ENCODE peak calls at places on chromosomes 4 and X, in six cellular contexts. One of them, this sample, is unnamed.
A peak's percentile ranks its signal among the peaks of the same experiment; 100 is the strongest.

GRCh38 chrX:130084651-130085237 is 25.6 kb downstream of the ELF4 start:
- DNase-seq in progenitor cell of endocrine pancreas: no peak
- DNase-seq in gastrocnemius medialis: no peak
- DNase-seq in PC-3: no peak
- DNase-seq in mucosa of descending colon: peak; percentile 19
- DNase-seq in endothelial cell: no peak
- DNase-seq in this sample: no peak

GRCh38 chrX:53340852-53341645 is 59.7 kb upstream of the IQSEC2 start:
- DNase-seq in progenitor cell of endocrine pancreas: no peak
- DNase-seq in gastrocnemius medialis: no peak
- DNase-seq in PC-3: no peak
- DNase-seq in mucosa of descending colon: no peak
- DNase-seq in endothelial cell: no peak
- DNase-seq in this sample: no peak

GRCh38 chrX:91066104-91066503 is 368.5 kb upstream of the PABPC5 start:
- DNase-seq in progenitor cell of endocrine pancreas: no peak
- DNase-seq in gastrocnemius medialis: no peak
- DNase-seq in PC-3: no peak
- DNase-seq in mucosa of descending colon: no peak
- DNase-seq in endothelial cell: no peak
- DNase-seq in this sample: no peak

GRCh38 chrX:16484338-16484737 is 165.6 kb upstream of the S100G start:
- DNase-seq in progenitor cell of endocrine pancreas: no peak
- DNase-seq in gastrocnemius medialis: no peak
- DNase-seq in PC-3: peak; percentile 95
- DNase-seq in mucosa of descending colon: no peak
- DNase-seq in endothelial cell: no peak
- DNase-seq in this sample: no peak

GRCh38 chr4:182105416-182105815 is 137.8 kb upstream of the TENM3 start:
- DNase-seq in progenitor cell of endocrine pancreas: no peak
- DNase-seq in gastrocnemius medialis: no peak
- DNase-seq in PC-3: no peak
- DNase-seq in mucosa of descending colon: no peak
- DNase-seq in endothelial cell: no peak
- DNase-seq in this sample: no peak

GRCh38 chr4:6009452-6009851 is 8.8 kb downstream of the C4orf50 start:
- DNase-seq in progenitor cell of endocrine pancreas: no peak
- DNase-seq in gastrocnemius medialis: no peak
- DNase-seq in PC-3: no peak
- DNase-seq in mucosa of descending colon: no peak
- DNase-seq in endothelial cell: no peak
- DNase-seq in this sample: no peak

GRCh38 chr4:38128478-38129451 is 168.6 kb downstream of the PTTG2 start:
- DNase-seq in progenitor cell of endocrine pancreas: no peak
- DNase-seq in gastrocnemius medialis: no peak
- DNase-seq in PC-3: peak; percentile 21
- DNase-seq in mucosa of descending colon: peak; percentile 63
- DNase-seq in endothelial cell: no peak
- DNase-seq in this sample: no peak

GRCh38 chrX:136779346-136779781 is 1.4 kb downstream of the ARHGEF6 start:
- DNase-seq in progenitor cell of endocrine pancreas: no peak
- DNase-seq in gastrocnemius medialis: no peak
- DNase-seq in PC-3: no peak
- DNase-seq in mucosa of descending colon: no peak
- DNase-seq in endothelial cell: no peak
- DNase-seq in this sample: no peak

GRCh38 chrX:153410888-153411254 is 401 bp upstream of the ZFP92 start:
- DNase-seq in progenitor cell of endocrine pancreas: no peak
- DNase-seq in gastrocnemius medialis: no peak
- DNase-seq in PC-3: no peak
- DNase-seq in mucosa of descending colon: no peak
- DNase-seq in endothelial cell: no peak
- DNase-seq in this sample: no peak

GRCh38 chr4:14566518-14566917 is 435.8 kb upstream of the CPEB2 start:
- DNase-seq in progenitor cell of endocrine pancreas: no peak
- DNase-seq in gastrocnemius medialis: no peak
- DNase-seq in PC-3: peak; percentile 54
- DNase-seq in mucosa of descending colon: no peak
- DNase-seq in endothelial cell: no peak
- DNase-seq in this sample: no peak

GRCh38 chrX:41116948-41117347 is 31.7 kb downstream of the USP9X start:
- DNase-seq in progenitor cell of endocrine pancreas: no peak
- DNase-seq in gastrocnemius medialis: no peak
- DNase-seq in PC-3: peak; percentile 4
- DNase-seq in mucosa of descending colon: no peak
- DNase-seq in endothelial cell: no peak
- DNase-seq in this sample: no peak

GRCh38 chr4:152522245-152522644 is 13.6 kb downstream of the FBXW7 start:
- DNase-seq in progenitor cell of endocrine pancreas: no peak
- DNase-seq in gastrocnemius medialis: no peak
- DNase-seq in PC-3: no peak
- DNase-seq in mucosa of descending colon: no peak
- DNase-seq in endothelial cell: no peak
- DNase-seq in this sample: no peak

GRCh38 chrX:116232833-116233232 is 62.3 kb downstream of the AGTR2 start:
- DNase-seq in progenitor cell of endocrine pancreas: no peak
- DNase-seq in gastrocnemius medialis: no peak
- DNase-seq in PC-3: peak; percentile 85
- DNase-seq in mucosa of descending colon: no peak
- DNase-seq in endothelial cell: no peak
- DNase-seq in this sample: no peak

GRCh38 chr4:186116698-186117097 is 12.2 kb downstream of the FAM149A start:
- DNase-seq in progenitor cell of endocrine pancreas: no peak
- DNase-seq in gastrocnemius medialis: no peak
- DNase-seq in PC-3: no peak
- DNase-seq in mucosa of descending colon: no peak
- DNase-seq in endothelial cell: no peak
- DNase-seq in this sample: no peak

GRCh38 chr4:108107729-108108382 is 60.9 kb downstream of the LEF1 start:
- DNase-seq in progenitor cell of endocrine pancreas: no peak
- DNase-seq in gastrocnemius medialis: no peak
- DNase-seq in PC-3: no peak
- DNase-seq in mucosa of descending colon: no peak
- DNase-seq in endothelial cell: no peak
- DNase-seq in this sample: no peak

GRCh38 chrX:149470960-149471359 is 34.1 kb downstream of the IDS start:
- DNase-seq in progenitor cell of endocrine pancreas: peak; percentile 70
- DNase-seq in gastrocnemius medialis: peak; percentile 25
- DNase-seq in PC-3: peak; percentile 85
- DNase-seq in mucosa of descending colon: peak; percentile 83
- DNase-seq in endothelial cell: peak; percentile 79
- DNase-seq in this sample: peak; percentile 83

GRCh38 chr4:82201805-82202636 is 171.8 kb downstream of the HNRNPD start:
- DNase-seq in progenitor cell of endocrine pancreas: peak; percentile 21
- DNase-seq in gastrocnemius medialis: no peak
- DNase-seq in PC-3: peak; percentile 57
- DNase-seq in mucosa of descending colon: no peak
- DNase-seq in endothelial cell: peak; percentile 68
- DNase-seq in this sample: peak; percentile 71

GRCh38 chr4:120008075-120008474 is 58.6 kb downstream of the MAD2L1 start:
- DNase-seq in progenitor cell of endocrine pancreas: no peak
- DNase-seq in gastrocnemius medialis: no peak
- DNase-seq in PC-3: no peak
- DNase-seq in mucosa of descending colon: no peak
- DNase-seq in endothelial cell: no peak
- DNase-seq in this sample: no peak

GRCh38 chrX:552496-552895 is 78.1 kb upstream of the SHOX start:
- DNase-seq in progenitor cell of endocrine pancreas: no peak
- DNase-seq in gastrocnemius medialis: no peak
- DNase-seq in PC-3: no peak
- DNase-seq in mucosa of descending colon: no peak
- DNase-seq in endothelial cell: no peak
- DNase-seq in this sample: no peak

GRCh38 chr4:32142075-32142474 is 1421.9 kb downstream of the PCDH7 start:
- DNase-seq in progenitor cell of endocrine pancreas: no peak
- DNase-seq in gastrocnemius medialis: no peak
- DNase-seq in PC-3: no peak
- DNase-seq in mucosa of descending colon: no peak
- DNase-seq in endothelial cell: no peak
- DNase-seq in this sample: no peak

GRCh38 chr4:32140636-32141035 is 1420.5 kb downstream of the PCDH7 start:
- DNase-seq in progenitor cell of endocrine pancreas: no peak
- DNase-seq in gastrocnemius medialis: no peak
- DNase-seq in PC-3: peak; percentile 85
- DNase-seq in mucosa of descending colon: no peak
- DNase-seq in endothelial cell: no peak
- DNase-seq in this sample: no peak

GRCh38 chr4:32148120-32148666 is 1428.0 kb downstream of the PCDH7 start:
- DNase-seq in progenitor cell of endocrine pancreas: no peak
- DNase-seq in gastrocnemius medialis: no peak
- DNase-seq in PC-3: no peak
- DNase-seq in mucosa of descending colon: no peak
- DNase-seq in endothelial cell: no peak
- DNase-seq in this sample: no peak

GRCh38 chr4:32147446-32148064 is 1427.4 kb downstream of the PCDH7 start:
- DNase-seq in progenitor cell of endocrine pancreas: no peak
- DNase-seq in gastrocnemius medialis: no peak
- DNase-seq in PC-3: no peak
- DNase-seq in mucosa of descending colon: no peak
- DNase-seq in endothelial cell: no peak
- DNase-seq in this sample: no peak

GRCh38 chr4:32145987-32146386 is 1425.8 kb downstream of the PCDH7 start:
- DNase-seq in progenitor cell of endocrine pancreas: no peak
- DNase-seq in gastrocnemius medialis: no peak
- DNase-seq in PC-3: no peak
- DNase-seq in mucosa of descending colon: no peak
- DNase-seq in endothelial cell: peak; percentile 10
- DNase-seq in this sample: no peak
- TF ChIP-seq CTCF in progenitor cell of endocrine pancreas: peak; percentile 16
- TF ChIP-seq CTCF in gastrocnemius medialis: no peak
- TF ChIP-seq CTCF in PC-3: no peak
- TF ChIP-seq CTCF in mucosa of descending colon: no peak
- TF ChIP-seq CTCF in endothelial cell: no peak
- TF ChIP-seq CTCF in this sample: no peak

DNA sequence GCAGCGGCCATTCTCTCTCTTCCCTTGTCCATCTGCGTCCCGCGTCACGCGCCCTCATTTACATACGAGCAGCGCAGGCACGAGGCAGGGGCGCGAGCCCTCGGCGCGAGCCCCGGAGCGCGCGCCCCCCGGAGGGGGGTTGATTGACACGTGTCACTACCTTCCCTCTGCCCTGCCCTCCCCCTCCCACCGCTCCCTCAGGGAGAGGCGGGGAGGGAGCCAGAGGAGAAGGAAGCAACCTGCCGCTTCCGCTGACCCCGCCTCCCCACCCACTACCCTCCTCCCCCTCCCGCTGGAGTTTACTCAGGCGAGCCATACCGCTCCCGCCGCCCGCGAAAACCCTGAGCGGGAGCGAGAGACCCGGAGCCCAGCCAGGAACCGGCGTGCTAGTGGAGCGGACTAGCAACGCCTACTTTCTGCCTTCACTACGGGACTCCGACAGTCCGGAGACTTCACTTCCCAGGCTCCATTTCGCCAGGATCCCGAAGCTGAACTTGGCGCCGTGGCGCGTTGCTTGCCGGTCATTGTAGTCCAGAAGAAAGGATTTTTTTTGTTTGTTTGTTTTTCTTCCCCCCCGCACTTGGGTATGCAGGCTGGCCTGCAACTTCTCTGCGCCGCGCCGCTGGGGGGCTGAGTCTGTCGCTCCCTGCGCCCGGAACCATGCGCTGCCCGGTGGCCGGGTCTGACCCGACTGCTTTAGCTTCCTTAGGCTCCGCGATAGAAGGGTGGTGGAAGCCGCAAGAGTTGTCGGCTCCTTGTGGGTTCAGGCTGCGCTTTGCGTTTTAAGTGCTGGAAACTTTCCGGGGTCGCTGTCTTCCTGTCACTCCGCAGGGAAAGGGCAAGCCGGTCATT is at the start of gene LCORL:
- DNase-seq in progenitor cell of endocrine pancreas: peak; percentile 89
- DNase-seq in gastrocnemius medialis: peak; percentile 91
- DNase-seq in PC-3: peak; percentile 91
- DNase-seq in mucosa of descending colon: peak; percentile 95
- DNase-seq in endothelial cell: peak; percentile 89
- DNase-seq in this sample: peak; percentile 93
- TF ChIP-seq CTCF in progenitor cell of endocrine pancreas: peak; percentile 24
- TF ChIP-seq CTCF in gastrocnemius medialis: peak; percentile 38
- TF ChIP-seq CTCF in PC-3: no peak
- TF ChIP-seq CTCF in mucosa of descending colon: no peak
- TF ChIP-seq CTCF in endothelial cell: no peak
- TF ChIP-seq CTCF in this sample: no peak

GRCh38 chr4:54233128-54233696 is 4.1 kb downstream of the PDGFRA start:
- DNase-seq in progenitor cell of endocrine pancreas: peak; percentile 84
- DNase-seq in gastrocnemius medialis: peak; percentile 56
- DNase-seq in PC-3: peak; percentile 93
- DNase-seq in mucosa of descending colon: peak; percentile 88
- DNase-seq in endothelial cell: peak; percentile 96
- DNase-seq in this sample: peak; percentile 97

GRCh38 chr4:54231419-54232150 is 2.5 kb downstream of the PDGFRA start:
- DNase-seq in progenitor cell of endocrine pancreas: peak; percentile 35
- DNase-seq in gastrocnemius medialis: no peak
- DNase-seq in PC-3: no peak
- DNase-seq in mucosa of descending colon: peak; percentile 37
- DNase-seq in endothelial cell: peak; percentile 39
- DNase-seq in this sample: peak; percentile 40

GRCh38 chr4:54232151-54232688 is 3.1 kb downstream of the PDGFRA start:
- DNase-seq in progenitor cell of endocrine pancreas: no peak
- DNase-seq in gastrocnemius medialis: no peak
- DNase-seq in PC-3: no peak
- DNase-seq in mucosa of descending colon: no peak
- DNase-seq in endothelial cell: no peak
- DNase-seq in this sample: no peak

GRCh38 chr4:54233697-54234496 is 4.8 kb downstream of the PDGFRA start:
- DNase-seq in progenitor cell of endocrine pancreas: peak; percentile 71
- DNase-seq in gastrocnemius medialis: peak; percentile 49
- DNase-seq in PC-3: peak; percentile 92
- DNase-seq in mucosa of descending colon: peak; percentile 70
- DNase-seq in endothelial cell: peak; percentile 74
- DNase-seq in this sample: peak; percentile 84

DNA sequence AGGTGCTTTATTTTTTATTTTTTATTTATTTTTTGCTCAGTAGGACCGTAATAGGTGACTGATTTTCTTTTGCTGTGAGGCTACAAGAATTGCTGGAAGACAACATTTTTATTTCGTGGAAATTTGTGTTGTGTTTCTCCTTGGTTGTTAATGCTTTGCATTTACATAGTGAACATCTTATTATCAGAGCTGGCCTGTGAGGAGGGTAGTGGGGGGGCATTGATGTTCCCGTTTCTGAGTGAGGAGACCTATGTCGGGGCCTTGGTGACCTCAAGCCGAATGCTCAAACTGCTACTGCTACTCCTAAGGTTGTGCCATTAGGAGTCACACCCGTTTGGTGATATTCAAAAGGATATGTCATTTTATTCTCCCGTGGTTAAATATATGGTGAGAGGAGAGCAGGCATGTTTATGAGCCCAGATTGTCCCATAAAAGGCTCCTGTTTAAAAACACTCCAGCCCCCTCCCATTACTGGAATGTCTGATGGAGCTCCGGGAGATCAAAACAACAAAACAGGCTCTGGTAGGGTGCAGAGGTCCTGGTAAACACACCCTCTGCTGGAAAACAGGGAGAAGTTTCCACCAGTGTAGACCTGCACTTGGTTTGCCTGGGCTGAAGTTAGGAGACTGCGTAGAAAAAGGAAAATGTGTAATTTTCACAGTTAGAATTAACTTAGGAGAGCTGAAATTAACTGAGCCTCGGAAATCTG is 5.6 kb downstream of the PDGFRA start:
- DNase-seq in progenitor cell of endocrine pancreas: no peak
- DNase-seq in gastrocnemius medialis: no peak
- DNase-seq in PC-3: no peak
- DNase-seq in mucosa of descending colon: no peak
- DNase-seq in endothelial cell: no peak
- DNase-seq in this sample: no peak
- TF ChIP-seq CTCF in progenitor cell of endocrine pancreas: no peak
- TF ChIP-seq CTCF in gastrocnemius medialis: no peak
- TF ChIP-seq CTCF in PC-3: peak; percentile 4
- TF ChIP-seq CTCF in mucosa of descending colon: no peak
- TF ChIP-seq CTCF in endothelial cell: peak; percentile 24
- TF ChIP-seq CTCF in this sample: peak; percentile 63

GRCh38 chr4:96170198-96170597 is 330.3 kb downstream of the PDHA2 start:
- DNase-seq in progenitor cell of endocrine pancreas: no peak
- DNase-seq in gastrocnemius medialis: no peak
- DNase-seq in PC-3: no peak
- DNase-seq in mucosa of descending colon: no peak
- DNase-seq in endothelial cell: no peak
- DNase-seq in this sample: no peak
- TF ChIP-seq CTCF in progenitor cell of endocrine pancreas: no peak
- TF ChIP-seq CTCF in gastrocnemius medialis: no peak
- TF ChIP-seq CTCF in PC-3: peak; percentile 28
- TF ChIP-seq CTCF in mucosa of descending colon: no peak
- TF ChIP-seq CTCF in endothelial cell: peak; percentile 41
- TF ChIP-seq CTCF in this sample: no peak